ENCODE peak calls at places on chromosomes 13 and 19, in five cellular contexts. B, H, V, F and X are unnamed samples.

GRCh38 chr13:27455331-27455855 is 5.0 kb upstream of the MTIF3 start:
- DNase-seq in H (no peak), B (no peak), V (no peak), F (no peak), X (no peak)

GRCh38 chr13:61916483-61916882 is 500.8 kb upstream of the PCDH20 start:
- DNase-seq in H (no peak), B (no peak), F (no peak), V (no peak), X (no peak)

GRCh38 chr13:29561918-29562317 is 33.6 kb downstream of the SLC7A1 start:
- DNase-seq in B (no peak), V (no peak), F (no peak), H (no peak), X (no peak)

GRCh38 chr13:73816702-73817101 is 317.5 kb downstream of the KLF12 start:
- DNase-seq in B (no peak), F (no peak), H (no peak), V (no peak), X (no peak)

GRCh38 chr19:48922548-48923490 is 10.7 kb upstream of the DHDH start:
- DNase-seq in F (no peak), V (no peak), B (no peak), H (no peak), X (no peak)

GRCh38 chr13:106617561-106617960 is 49.6 kb upstream of the ARGLU1 start:
- DNase-seq in B (no peak), F (no peak), V (no peak), H (no peak), X (no peak)

GRCh38 chr19:16205205-16206045 is 7.7 kb downstream of the AP1M1 start:
- DNase-seq in B (no peak), V (peak; percentile 48), H (no peak), F (no peak), X (no peak)

GRCh38 chr19:44430956-44431355 is 17.3 kb downstream of the ZNF229 start:
- DNase-seq in B (no peak), V (no peak), F (no peak), H (no peak), X (no peak)

GRCh38 chr19:29714371-29714952 is 599 bp downstream of the C19orf12 start:
- DNase-seq in V (peak; percentile 40), B (no peak), H (no peak), F (peak; percentile 26), X (peak; percentile 23)

GRCh38 chr19:41646589-41647204 is 19.8 kb upstream of the CEACAM4 start:
- DNase-seq in F (no peak), H (no peak), B (peak; percentile 4), V (peak; percentile 82), X (no peak)

GRCh38 chr19:6216996-6217751 is 62.6 kb downstream of the MLLT1 start:
- DNase-seq in V (no peak), F (no peak), H (peak; percentile 51), B (peak; percentile 79), X (peak; percentile 70)

GRCh38 chr19:10603084-10603872 is 16.2 kb upstream of the AP1M2 start:
- DNase-seq in B (peak; percentile 33), V (peak; percentile 72), F (peak; percentile 87), H (peak; percentile 69), X (no peak)

GRCh38 chr19:8302734-8303133 is 5.4 kb downstream of the CD320 start:
- DNase-seq in B (no peak), H (no peak), V (peak; percentile 54), F (no peak), X (no peak)

GRCh38 chr19:8609210-8610040 is 1.1 kb downstream of the ADAMTS10 start:
- DNase-seq in F (no peak), V (peak; percentile 73), B (peak; percentile 69), H (peak; percentile 74), X (peak; percentile 35)

GRCh38 chr19:41296323-41296935 is 13.5 kb upstream of the CCDC97 start:
- DNase-seq in H (no peak), F (no peak), B (no peak), V (no peak), X (no peak)

GRCh38 chr13:99922631-99923404 is 48.7 kb downstream of the ZIC5 start:
- DNase-seq in V (no peak), B (no peak), F (no peak), H (no peak), X (no peak)

GRCh38 chr19:45764947-45765346 is 4.1 kb downstream of the SIX5 start:
- DNase-seq in B (peak; percentile 36), H (no peak), F (no peak), V (no peak), X (no peak)

GRCh38 chr13:51122868-51123267 is 11.8 kb upstream of the C13orf42 start:
- DNase-seq in B (no peak), V (no peak), H (no peak), F (no peak), X (peak; percentile 38)

GRCh38 chr19:50830266-50831025 is 2.9 kb downstream of the KLK15 start:
- DNase-seq in B (no peak), H (peak; percentile 6), F (no peak), V (no peak), X (no peak)

GRCh38 chr13:110874508-110874960 is 40.3 kb downstream of the ANKRD10 start:
- DNase-seq in V (peak; percentile 93), H (peak; percentile 91), B (peak; percentile 90), F (no peak), X (peak; percentile 96)

GRCh38 chr19:32671883-32672282 is 3.1 kb downstream of the ANKRD27 start:
- DNase-seq in F (no peak), B (no peak), H (peak; percentile 19), V (no peak), X (no peak)

GRCh38 chr13:70732611-70733010 is 624.4 kb upstream of the KLHL1 start:
- DNase-seq in V (no peak), H (no peak), B (no peak), F (no peak), X (no peak)

GRCh38 chr19:12946092-12946845 is 607 bp downstream of the RAD23A start:
- DNase-seq in V (peak; percentile 89), F (no peak), B (peak; percentile 82), H (peak; percentile 93), X (peak; percentile 54)

GRCh38 chr19:5406816-5407215 is 48.4 kb upstream of the ZNRF4 start:
- DNase-seq in V (no peak), B (no peak), H (no peak), F (no peak), X (no peak)

GRCh38 chr13:76937416-76937815 is 10.9 kb upstream of the ACOD1 start:
- DNase-seq in H (no peak), V (no peak), B (no peak), F (no peak), X (no peak)

GRCh38 chr19:30498707-30499106 is 126.5 kb downstream of the ZNF536 start:
- DNase-seq in H (no peak), F (no peak), B (peak; percentile 32), V (no peak), X (peak; percentile 35)

GRCh38 chr13:32938907-32939306 is 77.3 kb upstream of the KL start:
- DNase-seq in F (no peak), B (no peak), H (no peak), V (no peak), X (no peak)

GRCh38 chr13:23321534-23322241 is 111.8 kb downstream of the SACS start:
- DNase-seq in H (peak; percentile 83), B (no peak), F (no peak), V (no peak), X (no peak)

GRCh38 chr13:50543767-50544166 is 299.7 kb downstream of the DLEU7 start:
- DNase-seq in B (no peak), F (no peak), V (no peak), H (peak; percentile 52), X (no peak)

GRCh38 chr19:39768811-39769210 is 9.8 kb upstream of the LEUTX start:
- DNase-seq in B (no peak), H (no peak), V (no peak), F (no peak), X (no peak)

GRCh38 chr19:1104452-1105216 is 840 bp downstream of the GPX4 start:
- DNase-seq in V (peak; percentile 93), F (peak; percentile 67), B (peak; percentile 84), H (peak; percentile 91), X (peak; percentile 79)

GRCh38 chr19:23505738-23506137 is 110.5 kb upstream of the ZNF91 start:
- DNase-seq in V (no peak), B (no peak), F (no peak), H (no peak), X (no peak)

GRCh38 chr19:41792513-41793413 is 3.6 kb upstream of the CEACAM3 start:
- DNase-seq in V (peak; percentile 84), H (peak; percentile 58), F (peak; percentile 45), B (peak; percentile 47), X (peak; percentile 67)

GRCh38 chr19:53182202-53182601 is 11.0 kb downstream of the ZNF665 start:
- DNase-seq in H (no peak), V (no peak), F (no peak), B (no peak), X (no peak)

GRCh38 chr13:71866173-71867091 is 572 bp downstream of the DACH1 start:
- DNase-seq in H (peak; percentile 59), F (no peak), V (peak; percentile 71), B (peak; percentile 72), X (peak; percentile 33)

GRCh38 chr19:3176715-3177501 is 1.7 kb upstream of the S1PR4 start:
- DNase-seq in H (no peak), V (peak; percentile 87), F (peak; percentile 41), B (no peak), X (no peak)

GRCh38 chr13:79246575-79246949 is 159.5 kb downstream of the RBM26 start:
- DNase-seq in F (no peak), V (no peak), H (no peak), B (no peak), X (no peak)